ENCODE peak calls at places on chromosomes 5 and 9, in four cellular contexts. M, Y, J and A are unnamed samples.

GRCh38 chr5:132296412-132297001 is 2.3 kb downstream of the SLC22A4 start:
- DNase-seq in M (no peak), Y (no peak), J (no peak), A (no peak)

GRCh38 chr9:36063804-36064447 is 27.2 kb downstream of the RECK start:
- DNase-seq in M (no peak), Y (no peak), J (no peak), A (no peak)

GRCh38 chr9:123682746-123683145 is 247.2 kb downstream of the DENND1A start:
- DNase-seq in M (no peak), Y (no peak), J (no peak), A (no peak)

GRCh38 chr5:34658023-34658422 is 1.9 kb downstream of the RAI14 start:
- DNase-seq in M (no peak), Y (no peak), J (no peak), A (no peak)

GRCh38 chr9:95764490-95764889 is 111.0 kb upstream of the ERCC6L2 start:
- DNase-seq in M (no peak), Y (no peak), J (no peak), A (no peak)

GRCh38 chr9:84710701-84711397 is 41.3 kb downstream of the NTRK2 start:
- DNase-seq in M (no peak), Y (no peak), J (no peak), A (no peak)

GRCh38 chr9:129177791-129178578 is at the start of gene IER5L:
- DNase-seq in M (no peak), Y (peak; percentile 99), J (peak; percentile 97), A (peak; percentile 81)

GRCh38 chr9:108130896-108131295 is 641.3 kb upstream of the KLF4 start:
- DNase-seq in M (no peak), Y (no peak), J (no peak), A (no peak)

GRCh38 chr5:143165049-143165448 is 238.4 kb downstream of the NR3C1 start:
- DNase-seq in M (no peak), Y (no peak), J (no peak), A (no peak)

GRCh38 chr5:180160822-180161221 is 48.2 kb downstream of the RASGEF1C start:
- DNase-seq in M (no peak), Y (no peak), J (no peak), A (peak; percentile 75)

GRCh38 chr5:143245929-143246561 is 157.4 kb downstream of the NR3C1 start:
- DNase-seq in M (peak; percentile 91), Y (no peak), J (no peak), A (no peak)

GRCh38 chr5:134769206-134769605 is 10.6 kb downstream of the DDX46 start:
- DNase-seq in M (no peak), Y (no peak), J (no peak), A (no peak)

DNA sequence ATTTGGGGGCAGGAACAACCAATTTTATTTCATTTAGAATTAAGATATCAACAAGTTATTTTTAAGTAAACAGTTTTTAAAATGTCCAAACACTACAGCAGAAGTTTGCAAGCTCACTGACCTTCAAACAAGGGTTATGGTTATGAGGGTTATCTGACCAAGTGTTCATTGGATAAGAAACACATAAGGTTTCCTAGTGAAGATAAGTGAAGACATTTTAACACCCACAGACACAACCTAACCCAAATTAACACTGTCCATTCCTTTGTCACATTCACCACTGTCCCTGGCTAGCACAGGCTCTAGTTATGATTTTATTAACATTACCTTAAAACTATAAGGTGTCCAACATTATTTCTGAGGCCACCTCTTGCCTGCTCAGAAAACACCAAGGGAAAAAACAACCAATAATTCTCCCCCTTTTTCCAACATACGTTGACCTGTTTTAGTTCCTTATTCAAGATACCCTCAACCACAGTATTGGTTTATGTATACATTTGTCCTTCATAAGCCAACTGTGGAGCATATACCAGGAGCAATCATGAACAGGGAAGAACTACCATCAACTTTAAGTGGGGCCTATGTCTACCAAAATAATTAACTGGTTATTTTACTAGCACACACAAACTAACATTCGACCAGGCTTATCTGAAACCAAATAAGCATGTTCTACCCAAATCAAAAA is 4.0 kb downstream of the ETF1 start:
- DNase-seq in M (no peak), Y (no peak), J (no peak), A (no peak)
- TF ChIP-seq POLR2AphosphoS5 in M (no peak), Y (no peak), J (no peak), A (no peak)

DNA sequence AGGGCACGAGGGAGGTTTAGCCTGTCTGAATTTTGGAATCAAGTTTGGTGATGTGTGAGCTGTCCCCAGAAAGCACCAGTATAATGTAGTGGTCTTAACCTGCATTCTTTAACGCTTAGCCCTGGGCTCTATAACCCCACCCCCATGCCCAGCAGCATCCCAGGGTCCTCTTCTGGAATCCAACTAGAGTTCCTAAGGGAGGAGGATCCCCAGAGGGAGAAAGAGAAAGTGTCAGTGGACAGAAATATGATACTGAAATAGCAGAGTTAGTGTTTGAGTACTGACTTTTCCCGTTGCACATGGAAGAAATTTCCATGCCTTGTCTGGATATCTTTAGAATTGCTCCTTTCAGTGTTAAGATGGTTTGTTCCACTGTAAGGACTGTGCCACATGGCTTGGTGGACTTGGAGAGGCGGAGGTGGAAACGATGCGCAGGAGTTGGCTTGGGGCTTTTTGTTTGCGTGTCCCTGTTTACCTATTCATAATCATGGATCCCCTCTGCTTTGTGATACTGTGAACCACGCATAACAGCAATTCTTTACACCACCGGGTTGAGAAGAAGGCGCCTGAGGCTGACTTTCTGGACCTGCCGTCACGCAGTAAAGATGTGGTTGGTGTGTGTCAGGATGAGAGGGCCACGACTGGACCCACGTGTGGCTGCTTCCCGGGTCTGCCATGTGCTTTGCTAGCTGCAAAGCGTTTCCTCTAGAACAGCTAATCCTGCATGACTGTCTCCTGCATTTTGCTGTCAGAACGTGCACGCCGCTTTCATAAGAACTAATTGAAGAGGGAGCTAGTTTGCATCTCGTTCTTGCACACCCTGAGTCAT is 142.3 kb downstream of the SMARCA2 start:
- DNase-seq in M (no peak), Y (no peak), J (no peak), A (peak; percentile 46)
- TF ChIP-seq POLR2AphosphoS5 in M (no peak), Y (no peak), J (no peak), A (peak; percentile 63)

GRCh38 chr5:156694556-156694955 is 155.5 kb upstream of the PPP1R2B start:
- DNase-seq in M (no peak), Y (no peak), J (no peak), A (no peak)

GRCh38 chr5:156687514-156687913 is 162.6 kb upstream of the PPP1R2B start:
- DNase-seq in M (no peak), Y (no peak), J (no peak), A (no peak)

GRCh38 chr5:156695774-156696173 is 154.3 kb upstream of the PPP1R2B start:
- DNase-seq in M (no peak), Y (no peak), J (no peak), A (no peak)

DNA sequence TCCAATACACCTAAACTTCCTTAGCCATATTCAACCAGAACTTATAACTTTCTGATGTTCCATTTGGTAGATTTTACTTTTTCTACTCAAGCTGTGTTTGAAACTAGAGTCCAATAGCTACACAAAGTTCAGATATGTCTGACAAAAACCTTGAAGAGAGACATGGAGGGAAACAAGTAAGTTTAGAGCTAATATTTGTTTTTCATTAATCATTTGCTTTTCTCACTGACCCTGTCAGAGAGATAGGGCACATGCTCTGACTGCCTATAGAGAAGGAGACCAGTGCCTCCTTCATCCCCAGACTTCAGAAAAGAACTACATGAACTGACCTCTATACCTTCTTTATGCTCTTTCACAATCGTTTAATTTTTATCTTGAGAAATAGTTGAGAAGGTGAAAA is 157.0 kb upstream of the PPP1R2B start:
- DNase-seq in M (no peak), Y (no peak), J (no peak), A (no peak)
- TF ChIP-seq POLR2AphosphoS5 in M (no peak), Y (no peak), J (no peak), A (no peak)

DNA sequence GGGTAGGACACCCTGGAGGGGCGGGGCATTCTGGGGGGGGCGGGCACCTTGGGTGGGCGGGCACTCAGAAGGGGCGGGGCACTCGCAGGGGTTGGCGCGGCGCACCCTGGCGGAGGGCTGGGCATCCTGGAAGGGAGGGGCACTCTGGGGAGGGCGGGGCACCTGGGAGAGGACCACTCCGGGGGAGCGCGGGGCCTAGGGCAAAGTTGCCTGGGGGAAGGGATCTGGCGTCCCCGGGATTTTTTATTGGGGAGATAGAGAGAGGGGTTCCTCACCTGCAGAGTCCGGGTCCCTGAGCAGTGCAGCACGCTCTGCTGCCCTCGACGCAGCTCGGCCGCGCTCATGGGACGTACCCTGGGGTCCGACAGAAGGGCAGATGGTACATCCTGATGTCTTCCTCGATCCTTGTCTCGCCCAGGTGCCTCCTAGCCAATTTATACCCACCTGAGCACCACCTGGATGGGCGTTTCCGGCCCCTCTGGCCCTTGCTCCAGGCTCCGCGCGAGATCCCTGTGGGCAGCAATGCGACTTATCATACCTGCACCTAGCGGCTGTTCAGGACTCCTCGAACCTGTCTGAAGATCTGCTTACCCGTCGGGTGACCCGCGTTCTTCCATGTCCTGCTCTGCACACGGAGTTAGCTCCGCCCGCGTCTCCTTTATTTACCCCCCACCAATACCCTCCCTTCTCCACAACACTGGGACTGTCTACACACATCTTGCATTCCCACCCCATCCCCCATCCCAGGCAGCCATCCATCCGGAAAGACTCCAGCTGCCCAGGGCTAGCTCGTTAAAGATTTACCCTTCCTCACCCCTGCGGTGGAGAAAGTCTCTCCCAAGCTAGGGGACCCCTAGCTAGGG is at the start of gene KIF12:
- DNase-seq in M (no peak), Y (no peak), J (peak; percentile 86), A (no peak)
- TF ChIP-seq POLR2AphosphoS5 in M (no peak), Y (no peak), J (no peak), A (no peak)

DNA sequence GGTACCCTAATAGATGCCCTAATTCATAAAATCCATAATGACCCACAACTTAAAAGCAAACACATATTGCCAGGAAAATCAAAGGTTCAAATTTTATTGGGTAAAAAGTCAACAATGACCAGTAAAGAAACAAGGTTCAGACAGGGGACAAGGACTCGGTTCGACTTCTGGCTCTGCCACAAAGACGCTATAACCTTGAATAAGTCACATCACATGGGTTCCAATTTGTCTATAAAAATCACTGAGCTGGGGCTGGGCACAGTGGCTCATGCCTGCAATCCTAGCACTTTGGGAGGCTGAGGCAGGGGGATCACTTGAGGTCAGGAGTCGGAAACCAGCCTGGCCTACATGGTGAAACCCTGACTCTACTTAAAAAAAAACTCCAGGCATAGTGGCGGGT is 80.5 kb downstream of the SERINC5 start:
- DNase-seq in M (no peak), Y (no peak), J (no peak), A (no peak)
- TF ChIP-seq POLR2AphosphoS5 in M (no peak), Y (no peak), J (no peak), A (no peak)

DNA sequence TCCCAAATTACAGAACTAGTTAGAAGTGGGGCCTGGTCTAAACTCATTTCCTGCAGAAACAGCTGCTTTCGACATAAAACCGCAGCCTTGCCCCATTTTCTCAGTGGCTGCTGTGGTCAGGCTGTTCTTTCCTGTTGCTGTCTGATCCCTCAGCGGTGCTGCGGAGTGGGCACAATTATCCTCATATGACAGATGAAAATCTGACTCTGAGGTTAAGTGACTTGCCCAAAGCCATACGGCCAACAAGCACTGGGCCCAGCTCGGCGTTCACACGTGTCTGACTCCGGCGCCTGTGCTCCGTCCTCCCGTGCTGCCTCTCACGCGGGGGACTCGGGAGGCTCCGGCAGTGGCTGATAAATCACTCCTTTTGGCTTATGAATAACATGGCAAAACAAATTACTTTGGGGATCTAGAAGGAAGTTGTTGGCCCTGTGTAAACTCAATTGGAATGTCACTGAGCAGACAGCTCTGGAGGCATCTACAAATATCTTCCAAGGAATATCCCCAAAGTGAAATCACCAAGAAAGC is 142.6 kb upstream of the LMX1B start:
- DNase-seq in M (no peak), Y (peak; percentile 40), J (no peak), A (peak; percentile 99)
- TF ChIP-seq POLR2AphosphoS5 in M (no peak), Y (no peak), J (no peak), A (peak; percentile 99)